ENCODE peak calls at places on chromosomes 11 and 22, in seven cellular contexts. G, A, T, X, U, L and S are unnamed samples.

GRCh38 chr11:19559746-19560145 is 152.9 kb upstream of the NAV2 start:
- DNase-seq in U (no peak), A (no peak), T (no peak), L (no peak), G (no peak), X (peak), S (peak)

GRCh38 chr11:92384316-92384715 is 159.7 kb downstream of the FAT3 start:
- DNase-seq in U (no peak), T (no peak), A (no peak), G (no peak), L (no peak), X (no peak), S (no peak)

GRCh38 chr22:28186641-28187040 is 267.6 kb upstream of the PITPNB start:
- DNase-seq in L (no peak), U (no peak), T (no peak), G (no peak), X (no peak), A (no peak), S (no peak)

GRCh38 chr11:62459080-62459479 is 40.2 kb downstream of the SCGB1A1 start:
- DNase-seq in U (no peak), A (no peak), X (no peak), G (no peak), L (no peak), T (no peak), S (no peak)

GRCh38 chr11:65111159-65111536 is 524 bp upstream of the TM7SF2 start:
- DNase-seq in U (no peak), G (no peak), L (no peak), T (no peak), A (no peak), X (no peak), S (no peak)

GRCh38 chr11:61928606-61929005 is 11.2 kb upstream of the RAB3IL1 start:
- DNase-seq in X (no peak), T (no peak), A (no peak), L (no peak), U (no peak), G (no peak), S (no peak)

GRCh38 chr11:48024635-48025071 is 44.3 kb downstream of the PTPRJ start:
- DNase-seq in A (no peak), U (no peak), X (no peak), L (no peak), G (no peak), T (no peak), S (no peak)

GRCh38 chr22:23089633-23090032 is 19.3 kb downstream of the GNAZ start:
- DNase-seq in L (no peak), X (no peak), A (no peak), U (no peak), T (no peak), G (no peak), S (no peak)

GRCh38 chr11:66118847-66119246 is 48.8 kb downstream of the PACS1 start:
- DNase-seq in G (no peak), X (no peak), T (no peak), A (no peak), U (no peak), L (no peak), S (no peak)

GRCh38 chr11:62343822-62344609 is 6.8 kb downstream of the ASRGL1 start:
- DNase-seq in L (no peak), X (peak), T (no peak), G (no peak), A (no peak), U (no peak), S (no peak)

GRCh38 chr22:28329582-28330073 is 350.0 kb downstream of the TTC28 start:
- DNase-seq in X (no peak), U (no peak), A (no peak), T (no peak), G (no peak), L (no peak), S (no peak)

GRCh38 chr11:72760543-72761400 is 8.6 kb upstream of the ARAP1 start:
- DNase-seq in L (no peak), G (no peak), X (peak), A (no peak), T (no peak), U (no peak), S (no peak)

GRCh38 chr11:1756024-1756561 is 5.7 kb upstream of the IFITM10 start:
- DNase-seq in U (no peak), A (no peak), G (no peak), X (no peak), T (no peak), L (no peak), S (no peak)

GRCh38 chr11:116312560-116313340 is 460.0 kb downstream of the BUD13 start:
- DNase-seq in U (no peak), A (peak), X (peak), L (peak), G (no peak), T (peak), S (no peak)

GRCh38 chr11:15189646-15190365 is 75.1 kb downstream of the INSC start:
- DNase-seq in X (no peak), T (no peak), G (no peak), L (no peak), A (no peak), U (no peak), S (no peak)

GRCh38 chr22:33737662-33738061 is 182.6 kb downstream of the LARGE1 start:
- DNase-seq in T (no peak), X (no peak), A (no peak), U (no peak), L (no peak), G (no peak), S (no peak)

GRCh38 chr22:46968848-46969247 is 206.4 kb downstream of the TBC1D22A start:
- DNase-seq in A (no peak), L (no peak), T (no peak), U (no peak), X (no peak), G (no peak), S (no peak)

GRCh38 chr22:27512283-27512761 is 289.2 kb downstream of the MN1 start:
- DNase-seq in U (no peak), T (no peak), A (no peak), L (no peak), G (no peak), X (no peak), S (no peak)

GRCh38 chr11:59802639-59803176 is 7.9 kb downstream of the MRPL16 start:
- DNase-seq in A (peak), G (peak), L (no peak), T (no peak), U (peak), X (no peak), S (peak)

GRCh38 chr11:67040147-67040546 is 16.5 kb upstream of the RHOD start:
- DNase-seq in U (no peak), X (no peak), T (no peak), G (no peak), A (no peak), L (no peak), S (no peak)

GRCh38 chr11:132576706-132577105 is 955.6 kb downstream of the OPCML start:
- DNase-seq in U (no peak), L (no peak), T (no peak), X (peak), A (no peak), G (no peak), S (peak)

GRCh38 chr11:128171496-128171895 is 415.9 kb downstream of the ETS1 start:
- DNase-seq in X (no peak), U (no peak), A (peak), G (no peak), T (no peak), L (no peak), S (no peak)

GRCh38 chr22:23279781-23280180 is 99.5 kb downstream of the BCR start:
- DNase-seq in G (no peak), L (no peak), T (no peak), X (no peak), A (no peak), U (no peak), S (no peak)

GRCh38 chr11:59216654-59217640 is 4.2 kb upstream of the MPEG1 start:
- DNase-seq in A (no peak), L (peak), X (no peak), T (no peak), G (no peak), U (no peak), S (no peak)

GRCh38 chr22:19848298-19849224 is 6.1 kb downstream of the GNB1L start:
- DNase-seq in U (no peak), A (no peak), X (peak), T (no peak), G (no peak), L (peak), S (no peak)

GRCh38 chr11:107719062-107719461 is 7.2 kb upstream of the SLN start:
- DNase-seq in X (no peak), T (no peak), G (no peak), A (no peak), L (no peak), U (no peak), S (no peak)

GRCh38 chr22:21760640-21761039 is 25.0 kb upstream of the YPEL1 start:
- DNase-seq in X (no peak), A (no peak), T (no peak), G (no peak), L (no peak), U (no peak), S (no peak)

GRCh38 chr11:126547161-126547560 is 191.7 kb downstream of the ST3GAL4 start:
- DNase-seq in L (no peak), G (no peak), U (no peak), X (no peak), A (no peak), T (no peak), S (no peak)

GRCh38 chr22:23060612-23061400 is 9.5 kb upstream of the GNAZ start:
- DNase-seq in T (no peak), A (no peak), X (no peak), U (no peak), G (no peak), L (no peak), S (no peak)

GRCh38 chr11:76314741-76315090 is 66.2 kb downstream of the THAP12 start:
- DNase-seq in G (no peak), X (peak), U (no peak), T (no peak), L (no peak), A (no peak), S (no peak)

GRCh38 chr11:6237903-6238302 is 986 bp upstream of the CNGA4 start:
- DNase-seq in L (no peak), T (no peak), X (no peak), U (no peak), G (no peak), A (no peak), S (no peak)

GRCh38 chr22:22565991-22566390 is 6.9 kb upstream of the PRAME start:
- DNase-seq in L (no peak), X (no peak), U (no peak), G (no peak), A (no peak), T (no peak), S (no peak)

GRCh38 chr11:130437848-130438247 is 9.4 kb upstream of the ADAMTS8 start:
- DNase-seq in A (no peak), L (no peak), X (no peak), U (no peak), G (no peak), T (no peak), S (no peak)

GRCh38 chr11:14308114-14308896 is 50.7 kb downstream of the RRAS2 start:
- DNase-seq in T (no peak), X (no peak), G (peak), A (no peak), U (no peak), L (no peak), S (no peak)

GRCh38 chr11:65215441-65216076 is 33.8 kb downstream of the CAPN1 start:
- DNase-seq in A (no peak), L (no peak), U (no peak), G (no peak), T (no peak), X (no peak), S (no peak)

GRCh38 chr11:112511906-112512305 is 251.2 kb upstream of the PLET1 start:
- DNase-seq in T (no peak), G (no peak), X (no peak), U (no peak), L (no peak), A (no peak), S (no peak)